ENCODE peak calls at places on chromosomes 13 and 19, in six cellular contexts. F is mesenchymal stem cell, R is IMR-90, D is neuronal stem cell, L is H9, C is trophoblast cell. P is an unnamed sample.

GRCh38 chr19:484494-484893 is 11.8 kb upstream of the MADCAM1 start:
- DNase-seq in L (no peak), C (no peak), F (no peak), D (no peak), R (no peak), P (no peak)

GRCh38 chr19:40616941-40617340 is 15.8 kb downstream of the LTBP4 start:
- DNase-seq in R (no peak), L (no peak), C (no peak), D (no peak), F (no peak), P (no peak)

GRCh38 chr19:12137541-12137940 is 2.6 kb downstream of the ZNF20 start:
- DNase-seq in L (peak), D (no peak), F (no peak), C (peak), R (no peak), P (no peak)

GRCh38 chr13:100787899-100788298 is 113.3 kb upstream of the TMTC4 start:
- DNase-seq in C (no peak), F (no peak), D (no peak), L (no peak), R (no peak), P (no peak)

GRCh38 chr19:27780367-27781065 is 1432.4 kb downstream of the UQCRFS1 start:
- DNase-seq in D (no peak), R (no peak), F (no peak), C (no peak), L (no peak), P (no peak)

GRCh38 chr19:7969560-7969949 is 26.1 kb upstream of the TIMM44 start:
- DNase-seq in F (no peak), L (peak), R (no peak), C (no peak), D (no peak), P (peak)

GRCh38 chr13:78978381-78978998 is 319.5 kb upstream of the OBI1 start:
- DNase-seq in F (peak), L (no peak), C (peak), R (peak), D (peak), P (no peak)

GRCh38 chr19:49064768-49065611 is at the start of gene NTF4:
- DNase-seq in F (peak), R (no peak), C (peak), D (peak), L (peak), P (peak)

GRCh38 chr19:53809518-53810186 is 14.5 kb downstream of the NLRP12 start:
- DNase-seq in F (no peak), D (no peak), C (peak), L (peak), R (no peak), P (peak)

GRCh38 chr13:76887070-76887563 is 912 bp upstream of the KCTD12 start:
- DNase-seq in F (no peak), R (no peak), D (peak), C (no peak), L (peak), P (peak)

GRCh38 chr13:113926301-113926761 is 47.5 kb downstream of the C13orf46 start:
- DNase-seq in D (no peak), C (no peak), F (peak), L (peak), R (peak), P (no peak)

GRCh38 chr19:19062454-19063182 is 1.2 kb upstream of the SLC25A42 start:
- DNase-seq in C (peak), R (peak), L (no peak), F (peak), D (no peak), P (no peak)

GRCh38 chr19:19063183-19064097 is at the start of gene SLC25A42:
- DNase-seq in F (peak), C (peak), D (peak), L (peak), R (peak), P (peak)

GRCh38 chr19:19064098-19064722 is 416 bp downstream of the SLC25A42 start:
- DNase-seq in F (no peak), L (no peak), D (no peak), C (no peak), R (no peak), P (no peak)

GRCh38 chr19:19067276-19068072 is 3.7 kb downstream of the SLC25A42 start:
- DNase-seq in R (no peak), C (no peak), D (no peak), F (no peak), L (no peak), P (no peak)

DNA sequence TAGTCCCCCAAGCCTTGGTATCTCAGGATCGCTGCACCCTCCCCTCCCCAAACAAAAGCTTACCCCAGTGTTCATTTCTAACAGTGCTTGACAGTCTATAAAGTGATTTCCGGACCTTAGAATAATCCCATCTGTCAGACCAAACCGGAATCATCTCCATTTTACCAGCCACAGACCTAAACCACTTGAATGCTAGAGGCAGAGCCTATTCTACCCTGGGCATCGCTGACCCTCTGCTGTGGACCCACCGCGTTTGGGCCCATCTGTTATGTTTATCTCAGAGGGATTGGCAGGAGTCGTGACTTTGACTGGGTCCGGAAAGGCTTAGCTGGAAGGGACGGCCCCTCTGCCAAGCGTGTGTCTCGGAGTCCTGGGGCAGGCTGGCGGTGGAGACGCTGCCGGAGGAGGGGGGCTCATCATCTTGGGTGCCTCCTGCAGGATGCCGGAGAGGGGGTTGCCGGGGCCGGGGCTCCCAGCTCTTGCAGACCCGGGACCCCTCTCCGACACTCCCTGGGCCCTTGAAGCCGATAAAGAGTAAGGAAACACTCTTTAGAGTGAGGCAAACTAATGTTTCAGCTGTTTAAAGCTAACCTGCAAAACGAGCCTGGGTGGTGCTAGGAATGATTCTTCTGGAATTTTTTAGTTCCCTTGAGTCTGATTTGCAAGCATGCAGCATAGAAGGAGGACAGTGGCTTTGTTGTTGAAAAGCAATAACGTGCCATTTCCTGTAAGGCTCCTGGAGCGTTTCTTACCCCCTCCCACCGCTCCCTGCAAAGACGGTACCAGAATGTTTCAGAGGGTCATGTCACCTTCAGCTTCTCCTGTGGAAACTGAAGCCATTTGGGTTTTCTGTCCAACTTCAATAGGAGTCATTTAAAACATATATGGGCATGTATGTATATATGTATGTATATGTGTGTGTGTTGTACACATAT is 1.3 kb downstream of the SLC25A42 start:
- DNase-seq in C (no peak), R (no peak), D (no peak), L (no peak), F (peak), P (no peak)
- H4K91ac ChIP-seq in C (no peak), R (no peak), D (no peak), L (no peak), F (no peak), P (no peak)

DNA sequence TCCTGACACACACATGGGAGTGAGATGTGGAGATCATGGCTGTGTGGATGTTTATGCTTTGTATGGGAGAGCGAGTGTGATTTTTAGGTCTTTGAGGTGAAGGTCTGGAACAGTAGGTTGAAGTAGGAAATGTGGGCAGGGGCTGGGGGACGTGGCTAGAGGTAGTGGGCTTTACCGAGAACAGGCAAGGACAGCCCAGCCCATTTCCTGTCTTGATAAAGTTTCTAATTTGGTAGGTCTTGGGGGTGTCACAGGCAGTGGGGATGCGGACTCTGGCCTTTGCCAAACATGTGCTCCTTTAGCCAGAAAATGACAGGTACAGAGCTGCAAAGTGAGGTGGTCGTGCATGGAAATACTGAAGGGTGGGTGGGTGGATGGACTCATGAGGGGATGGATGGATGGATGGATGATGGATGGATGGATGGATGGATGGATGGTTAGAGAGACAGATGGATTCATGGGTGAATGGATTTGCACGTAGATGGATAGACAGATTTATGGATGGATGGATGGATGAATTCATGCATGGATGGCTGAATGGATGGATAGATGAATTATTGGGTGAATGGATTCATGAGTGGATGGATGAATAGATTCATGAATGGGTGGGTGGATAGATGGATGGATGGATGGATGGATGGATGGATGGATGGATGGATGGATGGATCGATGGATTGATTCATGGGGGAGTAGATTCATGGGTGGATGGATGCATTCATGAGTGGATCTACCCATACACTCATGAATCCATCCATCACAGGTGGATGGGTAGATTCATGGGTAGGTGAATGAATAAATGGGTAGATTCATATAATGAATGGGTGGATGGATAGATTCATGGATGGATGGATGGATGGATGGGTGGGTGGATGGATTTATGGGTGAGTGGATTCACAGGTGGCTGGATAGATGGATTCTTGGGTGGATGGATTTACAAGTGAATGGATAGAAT is 69.3 kb upstream of the USE1 start:
- DNase-seq in L (no peak), D (no peak), F (no peak), C (no peak), R (no peak), P (no peak)
- H4K91ac ChIP-seq in L (no peak), D (no peak), F (no peak), C (no peak), R (no peak), P (no peak)

DNA sequence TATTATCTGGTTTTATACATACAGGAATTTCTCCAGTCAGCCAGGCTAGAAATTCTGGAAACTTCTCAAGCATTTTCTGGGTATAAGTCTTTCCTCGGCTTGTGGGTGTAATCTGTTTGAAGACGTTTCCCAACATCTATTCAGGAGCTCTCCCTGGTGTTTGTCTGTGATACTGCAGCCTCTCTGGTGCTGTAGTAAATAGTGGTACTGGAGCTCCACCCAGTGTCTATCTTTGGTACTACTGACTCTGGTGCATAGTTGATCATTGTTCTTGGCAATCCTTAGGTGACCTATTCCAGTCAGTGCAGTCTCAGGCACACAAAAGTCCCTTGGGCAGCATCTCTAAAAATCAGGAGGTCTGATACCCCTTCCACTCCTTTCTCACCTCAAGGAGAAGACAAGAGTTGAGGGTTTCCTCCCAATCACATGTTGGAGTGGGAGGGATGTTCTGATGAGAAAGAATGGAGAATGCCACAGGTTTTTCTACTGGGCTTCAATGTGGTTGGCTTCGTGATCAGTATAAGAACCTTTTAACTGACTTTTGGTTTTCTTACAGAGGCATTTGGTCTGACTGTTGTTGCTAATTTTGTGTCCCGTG is 115.5 kb downstream of the CYSLTR2 start:
- DNase-seq in F (peak), D (peak), R (peak), L (peak), C (peak), P (peak)
- H4K91ac ChIP-seq in F (no peak), D (no peak), R (peak), L (no peak), C (no peak), P (no peak)

DNA sequence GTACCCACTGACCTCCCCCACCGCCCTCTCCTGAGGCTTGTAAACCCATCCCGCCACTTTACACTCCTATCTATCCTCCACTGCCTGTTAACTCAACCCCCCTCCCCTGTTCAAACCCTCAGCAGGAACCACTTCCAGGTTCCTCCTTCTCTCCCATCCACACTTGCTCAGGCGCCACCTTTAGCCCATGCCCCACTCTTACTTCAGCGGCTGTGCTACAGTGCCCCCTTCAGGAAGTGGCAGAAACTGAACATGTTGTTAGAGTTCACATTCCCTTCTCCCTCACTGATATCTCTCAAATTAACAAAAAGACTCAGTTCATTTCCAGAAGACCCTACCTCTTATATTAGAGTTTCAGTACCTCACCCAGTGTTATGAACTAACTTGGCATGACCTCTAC is 49.4 kb downstream of the ZNF91 start:
- DNase-seq in L (peak), R (no peak), D (no peak), F (no peak), C (no peak), P (peak)
- H4K91ac ChIP-seq in L (no peak), R (no peak), D (no peak), F (no peak), C (no peak), P (no peak)